ENCODE peak calls at places on chromosomes 12 and 14, in nine cellular contexts. Q is sigmoid colon, K is AG10803, N is T-helper 17 cell, J is NCI-H524, U is astrocyte of the hippocampus, Z is astrocyte of the cerebellum, H is Right ventricle myocardium superior, F is endothelial cell. V is an unnamed sample.

GRCh38 chr12:116336542-116337065 is 59.1 kb upstream of the MED13L start:
- DNase-seq in Q (no peak), K (peak; percentile 63), N (no peak), J (no peak), U (no peak), Z (no peak), H (no peak), F (no peak), V (peak; percentile 49)

GRCh38 chr14:65290830-65291229 is 121.7 kb upstream of the FUT8 start:
- DNase-seq in Q (no peak), K (peak; percentile 94), N (no peak), J (no peak), U (peak; percentile 83), Z (peak; percentile 67), H (no peak), F (no peak), V (no peak)

GRCh38 chr12:2686280-2686646 is 108.5 kb upstream of the FKBP4 start:
- DNase-seq in Q (no peak), K (no peak), N (no peak), J (no peak), U (no peak), Z (no peak), H (no peak), F (no peak), V (no peak)

GRCh38 chr14:105866841-105867321 is 340.5 kb downstream of the TMEM121 start:
- DNase-seq in Q (peak; percentile 55), K (no peak), N (no peak), J (no peak), U (no peak), Z (no peak), H (peak; percentile 12), F (no peak), V (peak; percentile 77)

GRCh38 chr12:113427882-113428281 is 5.7 kb downstream of the SDSL start:
- DNase-seq in Q (no peak), K (no peak), N (no peak), J (no peak), U (no peak), Z (no peak), H (no peak), F (no peak), V (no peak)

GRCh38 chr14:94355191-94355794 is 32.2 kb upstream of the SERPINA6 start:
- DNase-seq in Q (no peak), K (peak; percentile 76), N (no peak), J (peak; percentile 88), U (peak; percentile 43), Z (no peak), H (peak; percentile 62), F (peak; percentile 22), V (no peak)

GRCh38 chr14:100669011-100669412 is 57.7 kb upstream of the DLK1 start:
- DNase-seq in Q (no peak), K (no peak), N (no peak), J (no peak), U (no peak), Z (no peak), H (no peak), F (no peak), V (no peak)

GRCh38 chr12:111253213-111253612 is 115.7 kb downstream of the PHETA1 start:
- DNase-seq in Q (no peak), K (no peak), N (no peak), J (no peak), U (no peak), Z (no peak), H (no peak), F (no peak), V (no peak)

GRCh38 chr12:19761465-19761864 is 322.2 kb downstream of the AEBP2 start:
- DNase-seq in Q (no peak), K (no peak), N (no peak), J (no peak), U (no peak), Z (no peak), H (no peak), F (no peak), V (no peak)

GRCh38 chr14:33740531-33740930 is 210.3 kb downstream of the EGLN3 start:
- DNase-seq in Q (no peak), K (no peak), N (no peak), J (no peak), U (no peak), Z (no peak), H (no peak), F (no peak), V (no peak)

GRCh38 chr12:19546027-19546426 is 106.7 kb downstream of the AEBP2 start:
- DNase-seq in Q (peak; percentile 82), K (peak; percentile 83), N (no peak), J (no peak), U (peak; percentile 37), Z (no peak), H (no peak), F (no peak), V (no peak)

GRCh38 chr14:105666420-105666819 is 140.0 kb downstream of the TMEM121 start:
- DNase-seq in Q (no peak), K (no peak), N (no peak), J (no peak), U (no peak), Z (no peak), H (no peak), F (no peak), V (no peak)

GRCh38 chr12:46373303-46374182 is 970 bp upstream of the SLC38A2 start:
- DNase-seq in Q (peak; percentile 82), K (no peak), N (peak; percentile 17), J (peak; percentile 40), U (peak; percentile 79), Z (no peak), H (peak; percentile 68), F (peak; percentile 67), V (no peak)

GRCh38 chr12:107760207-107760816 is 625 bp downstream of the PRDM4 start:
- DNase-seq in Q (peak; percentile 69), K (peak; percentile 6), N (no peak), J (peak; percentile 27), U (peak; percentile 45), Z (no peak), H (peak; percentile 52), F (peak; percentile 28), V (no peak)

GRCh38 chr12:80190001-80190400 is 90.7 kb downstream of the OTOGL start:
- DNase-seq in Q (no peak), K (no peak), N (no peak), J (no peak), U (no peak), Z (no peak), H (no peak), F (no peak), V (no peak)

GRCh38 chr12:131102991-131103609 is 149.4 kb downstream of the ADGRD1 start:
- DNase-seq in Q (peak; percentile 48), K (no peak), N (no peak), J (peak; percentile 34), U (no peak), Z (no peak), H (peak; percentile 33), F (no peak), V (peak; percentile 62)

GRCh38 chr12:110256780-110257431 is 24.1 kb upstream of the ATP2A2 start:
- DNase-seq in Q (peak; percentile 74), K (no peak), N (no peak), J (no peak), U (no peak), Z (no peak), H (peak; percentile 80), F (no peak), V (peak; percentile 89)

GRCh38 chr14:36879558-36879957 is 217.9 kb downstream of the PAX9 start:
- DNase-seq in Q (no peak), K (no peak), N (no peak), J (no peak), U (no peak), Z (no peak), H (no peak), F (no peak), V (no peak)

GRCh38 chr14:91231446-91231845 is 13.1 kb downstream of the GPR68 start:
- DNase-seq in Q (no peak), K (peak; percentile 67), N (no peak), J (no peak), U (no peak), Z (no peak), H (no peak), F (no peak), V (no peak)

GRCh38 chr14:53542692-53543091 is 389.6 kb upstream of the DDHD1 start:
- DNase-seq in Q (no peak), K (peak; percentile 33), N (no peak), J (peak; percentile 73), U (peak; percentile 82), Z (peak; percentile 33), H (no peak), F (peak; percentile 18), V (no peak)

GRCh38 chr14:104953896-104954656 is 24.1 kb downstream of the AHNAK2 start:
- DNase-seq in Q (no peak), K (no peak), N (no peak), J (no peak), U (no peak), Z (no peak), H (peak; percentile 36), F (no peak), V (no peak)

GRCh38 chr12:53982616-53983579 is 2.0 kb upstream of the HOXC10 start:
- DNase-seq in Q (no peak), K (peak; percentile 9), N (no peak), J (no peak), U (no peak), Z (no peak), H (no peak), F (no peak), V (no peak)

GRCh38 chr12:6635856-6636521 is at the start of gene LPAR5:
- DNase-seq in Q (no peak), K (peak; percentile 20), N (no peak), J (no peak), U (peak; percentile 42), Z (no peak), H (no peak), F (no peak), V (no peak)

GRCh38 chr14:68293404-68293803 is 473.8 kb downstream of the RAD51B start:
- DNase-seq in Q (no peak), K (no peak), N (no peak), J (no peak), U (no peak), Z (no peak), H (no peak), F (no peak), V (no peak)

GRCh38 chr14:91872011-91872476 is 4.7 kb upstream of the TC2N start:
- DNase-seq in Q (no peak), K (no peak), N (no peak), J (no peak), U (no peak), Z (no peak), H (peak; percentile 69), F (no peak), V (no peak)

GRCh38 chr12:51320695-51321320 is 3.2 kb downstream of the BIN2 start:
- DNase-seq in Q (no peak), K (peak; percentile 81), N (no peak), J (no peak), U (peak; percentile 60), Z (no peak), H (no peak), F (peak; percentile 12), V (no peak)

V was measured in mesenteric fat pad.